ENCODE peak calls at places on chromosome 6, in five cellular contexts. W is upper lobe of left lung, K is heart left ventricle, S is psoas muscle, H is cardiac muscle cell. E is an unnamed sample. For H3K4me1, the result is how much of the 10 kb centered on the place peaks cover.

GRCh38 chr6:27237089-27237723 is 10.3 kb upstream of the PRSS16 start:
- DNase-seq in W (no peak), K (no peak), S (no peak), H (no peak), E (no peak)

GRCh38 chr6:152423216-152424103 is 213.7 kb downstream of the SYNE1 start:
- DNase-seq in W (peak), K (no peak), S (no peak), H (no peak), E (no peak)

GRCh38 chr6:155399062-155399746 is 56.4 kb downstream of the NOX3 start:
- DNase-seq in W (no peak), K (no peak), S (no peak), H (no peak), E (no peak)

GRCh38 chr6:22008248-22008836 is 288.5 kb downstream of the PRL start:
- DNase-seq in W (no peak), K (no peak), S (no peak), H (no peak), E (no peak)

GRCh38 chr6:134389129-134389528 is 71.2 kb upstream of the SGK1 start:
- DNase-seq in W (peak), K (no peak), S (no peak), H (no peak), E (no peak)

GRCh38 chr6:17927705-17928104 is 59.7 kb downstream of the KIF13A start:
- DNase-seq in W (no peak), K (peak), S (no peak), H (no peak), E (no peak)

GRCh38 chr6:168528457-168529095 is 87.6 kb downstream of the SMOC2 start:
- DNase-seq in W (no peak), K (no peak), S (no peak), H (no peak), E (no peak)

GRCh38 chr6:11093065-11093590 is 506 bp upstream of the SMIM13 start:
- DNase-seq in W (peak), K (no peak), S (no peak), H (peak), E (no peak)

GRCh38 chr6:73642530-73642929 is 11.3 kb downstream of the SLC17A5 start:
- DNase-seq in W (no peak), K (no peak), S (no peak), H (no peak), E (no peak)

GRCh38 chr6:135181333-135182119 is 418 bp downstream of the MYB start:
- DNase-seq in W (no peak), K (no peak), S (peak), H (no peak), E (peak)

GRCh38 chr6:140670013-140670412 is 1295.6 kb upstream of the CITED2 start:
- DNase-seq in W (no peak), K (no peak), S (no peak), H (no peak), E (no peak)

GRCh38 chr6:14365393-14365792 is 247.8 kb downstream of the CD83 start:
- DNase-seq in W (no peak), K (no peak), S (no peak), H (no peak), E (no peak)

GRCh38 chr6:147547369-147547902 is 38.9 kb downstream of the SAMD5 start:
- DNase-seq in W (no peak), K (no peak), S (no peak), H (no peak), E (no peak)

GRCh38 chr6:166760288-166760687 is 133.2 kb upstream of the RPS6KA2 start:
- DNase-seq in W (no peak), K (no peak), S (no peak), H (no peak), E (no peak)

GRCh38 chr6:9581155-9581554 is 833.7 kb downstream of the TFAP2A start:
- DNase-seq in W (no peak), K (no peak), S (no peak), H (no peak), E (no peak)

GRCh38 chr6:46137387-46137786 is 7.6 kb downstream of the ENPP4 start:
- DNase-seq in W (no peak), K (no peak), S (no peak), H (no peak), E (no peak)

GRCh38 chr6:52540286-52540902 is 36.5 kb downstream of the TRAM2 start:
- DNase-seq in W (no peak), K (no peak), S (no peak), H (no peak), E (no peak)

GRCh38 chr6:129104131-129104530 is 221.2 kb downstream of the LAMA2 start:
- DNase-seq in W (no peak), K (no peak), S (no peak), H (no peak), E (peak)

GRCh38 chr6:38176797-38177751 is 357.5 kb downstream of the ZFAND3 start:
- DNase-seq in W (no peak), K (no peak), S (no peak), H (no peak), E (no peak)

GRCh38 chr6:28269492-28269891 is 2.5 kb downstream of the ZSCAN26 start:
- DNase-seq in W (no peak), K (no peak), S (no peak), H (no peak), E (peak)

GRCh38 chr6:118632359-118632758 is 19.0 kb downstream of the CEP85L start:
- DNase-seq in W (no peak), K (no peak), S (no peak), H (no peak), E (no peak)

GRCh38 chr6:130872250-130873095 is 45.3 kb downstream of the SMLR1 start:
- DNase-seq in W (peak), K (peak), S (peak), H (peak), E (peak)

GRCh38 chr6:151576658-151577057 is 82.8 kb downstream of the CCDC170 start:
- DNase-seq in W (no peak), K (no peak), S (no peak), H (no peak), E (no peak)

GRCh38 chr6:14584450-14584849 is 466.9 kb downstream of the CD83 start:
- DNase-seq in W (no peak), K (no peak), S (no peak), H (no peak), E (no peak)

GRCh38 chr6:167995731-167996151 is 1.7 kb upstream of the KIF25 start:
- DNase-seq in W (no peak), K (no peak), S (no peak), H (no peak), E (no peak)

GRCh38 chr6:90219168-90219985 is 77.3 kb downstream of the BACH2 start:
- DNase-seq in W (peak), K (peak), S (peak), H (peak), E (peak)

GRCh38 chr6:50823130-50823920 is 4.7 kb downstream of the TFAP2B start:
- DNase-seq in W (no peak), K (no peak), S (no peak), H (no peak), E (no peak)

GRCh38 chr6:137389150-137389664 is 105.0 kb downstream of the OLIG3 start:
- DNase-seq in W (peak), K (no peak), S (no peak), H (no peak), E (no peak)

GRCh38 chr6:82073484-82073883 is 174.1 kb downstream of the IBTK start:
- DNase-seq in W (no peak), K (no peak), S (no peak), H (no peak), E (no peak)

GRCh38 chr6:142118926-142119325 is 13.8 kb upstream of the GJE1 start:
- DNase-seq in W (no peak), K (no peak), S (no peak), H (no peak), E (no peak)

GRCh38 chr6:84399003-84399402 is 171.6 kb upstream of the CEP162 start:
- DNase-seq in W (no peak), K (no peak), S (no peak), H (no peak), E (no peak)

GRCh38 chr6:106913111-106913510 is 61.4 kb downstream of the CD24 start:
- DNase-seq in W (no peak), K (no peak), S (no peak), H (no peak), E (no peak)

GRCh38 chr6:159151266-159151855 is 17.8 kb upstream of the FNDC1 start:
- DNase-seq in W (peak), K (no peak), S (no peak), H (peak), E (peak)

GRCh38 chr6:47669684-47670515 is 28.5 kb upstream of the ADGRF4 start:
- DNase-seq in W (no peak), K (no peak), S (no peak), H (peak), E (no peak)

GRCh38 chr6:109939654-109940053 is 38.5 kb upstream of the GPR6 start:
- DNase-seq in W (no peak), K (no peak), S (no peak), H (no peak), E (no peak)

GRCh38 chr6:150654671-150655070 is 55.0 kb downstream of the PLEKHG1 start:
- DNase-seq in W (no peak), K (no peak), S (no peak), H (peak), E (no peak)

GRCh38 chr6:44009425-44010321 is 117.6 kb downstream of the MRPL14 start:
- DNase-seq in W (no peak), K (peak), S (peak), H (no peak), E (no peak)

DNA sequence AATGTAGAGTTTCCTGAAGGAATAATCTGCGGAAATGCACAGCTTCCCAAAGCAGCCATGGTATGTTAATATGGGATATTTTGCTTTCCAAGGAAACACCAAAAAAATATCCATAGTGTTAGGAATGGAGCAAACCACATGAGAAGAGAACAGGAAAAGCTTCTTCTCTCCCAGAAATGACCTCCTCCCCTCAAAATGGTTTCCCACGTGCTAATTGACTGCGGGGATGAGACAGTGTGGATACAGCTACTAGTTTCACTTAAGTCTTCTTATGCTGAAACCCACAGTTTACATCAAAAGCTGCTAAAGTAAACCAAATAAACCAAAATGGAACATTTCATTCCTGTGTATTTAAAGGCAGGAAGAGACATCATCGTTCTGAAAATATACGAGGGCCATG is 69.4 kb downstream of the FYN start:
- DNase-seq in W (no peak), K (no peak), S (no peak), H (no peak), E (peak)
- H3K4me1 ChIP-seq in W (half or more), K (under half), S (under half), H (under half), E (under half)

GRCh38 chr6:31399589-31400466 is 3.6 kb upstream of the MICA start:
- DNase-seq in W (peak), K (peak), S (peak), H (peak), E (peak)

GRCh38 chr6:31402324-31403282 is 792 bp upstream of the MICA start:
- DNase-seq in W (peak), K (peak), S (no peak), H (no peak), E (peak)

GRCh38 chr6:31403283-31403989 is at the start of gene MICA:
- DNase-seq in W (peak), K (peak), S (peak), H (peak), E (peak)

GRCh38 chr6:31400467-31401289 is 2.7 kb upstream of the MICA start:
- DNase-seq in W (peak), K (peak), S (peak), H (peak), E (peak)

GRCh38 chr6:31401403-31401802 is 2.0 kb upstream of the MICA start:
- DNase-seq in W (peak), K (peak), S (peak), H (no peak), E (peak)
- H3K27ac ChIP-seq in W (peak), K (peak), S (peak), H (no peak), E (peak)

GRCh38 chr6:88544986-88545612 is 379.0 kb upstream of the CNR1 start:
- DNase-seq in W (no peak), K (no peak), S (no peak), H (no peak), E (no peak)

GRCh38 chr6:88545991-88546390 is 379.8 kb upstream of the CNR1 start:
- DNase-seq in W (no peak), K (no peak), S (no peak), H (no peak), E (no peak)

GRCh38 chr6:88547768-88548167 is 381.6 kb upstream of the CNR1 start:
- DNase-seq in W (no peak), K (no peak), S (no peak), H (no peak), E (no peak)

DNA sequence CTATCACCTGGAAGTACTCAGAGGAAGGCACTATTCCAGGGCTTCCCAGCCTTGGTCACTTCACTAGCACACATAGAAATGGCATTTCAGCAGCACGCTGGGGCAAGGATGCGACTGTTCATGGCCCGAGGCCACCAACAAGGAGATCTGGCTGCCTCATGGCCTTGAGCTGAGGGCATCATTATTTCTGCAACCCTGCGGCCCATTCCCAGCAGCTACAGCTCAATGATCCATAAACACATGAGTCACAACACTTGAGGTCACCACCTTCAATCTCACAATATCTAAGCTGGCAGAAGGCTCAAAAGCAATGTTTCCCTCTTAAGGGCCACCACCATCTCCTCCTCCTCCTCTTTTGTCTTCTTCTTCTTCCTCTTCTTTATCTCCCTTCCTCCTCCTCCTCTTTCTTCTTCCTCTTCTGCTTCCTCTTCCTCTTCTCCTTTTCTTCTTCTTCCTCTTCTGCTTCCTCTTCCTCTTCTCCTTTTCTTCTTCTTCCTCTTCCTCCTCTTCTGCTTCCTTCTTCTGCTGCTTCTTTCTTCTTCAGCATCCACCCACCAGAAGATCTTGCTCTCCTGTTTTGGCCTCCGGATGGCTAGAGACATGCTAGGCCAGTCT is 382.9 kb upstream of the CNR1 start:
- DNase-seq in W (no peak), K (no peak), S (no peak), H (no peak), E (no peak)
- H3K4me3 ChIP-seq in W (no peak), K (no peak), S (no peak), H (no peak), E (no peak)

GRCh38 chr6:156791261-156791850 is 14.2 kb downstream of the ARID1B start:
- DNase-seq in W (no peak), K (no peak), S (no peak), H (peak), E (no peak)
- H3K4me1 ChIP-seq in W (under half), K (half or more), S (half or more), H (half or more), E (under half)

E was measured in SJSA1.